ENCODE peak calls at places on chromosome 10, in four cellular contexts. C is neuronal stem cell; T is stimulated activated CD4-positive, alpha-beta T cell treated with anti-CD3 and anti-CD28 coated beads, TNF-alpha, amount 100 ng/mL, for 24 hours; V is activated effector memory CD4-positive, alpha-beta T cell treated with anti-CD3 and anti-CD28 coated beads, Interleukin-2, amount 50 U/mL, for 16 hours. N is an unnamed sample.

GRCh38 chr10:71854031-71854430 is 3.0 kb upstream of the PSAP start:
- DNase-seq in C (no peak), V (no peak), T (no peak), N (no peak)

GRCh38 chr10:78928330-78928729 is 140.4 kb upstream of the ZMIZ1 start:
- DNase-seq in C (no peak), T (no peak), V (no peak), N (no peak)

GRCh38 chr10:43208147-43209063 is 58.5 kb downstream of the RASGEF1A start:
- DNase-seq in T (no peak), C (no peak), V (peak; percentile 55), N (peak; percentile 6)

GRCh38 chr10:31001740-31002139 is 29.9 kb downstream of the ZNF438 start:
- DNase-seq in V (no peak), T (no peak), C (no peak), N (no peak)

GRCh38 chr10:97851341-97852001 is 1.8 kb downstream of the GOLGA7B start:
- DNase-seq in V (peak; percentile 73), C (no peak), T (no peak), N (no peak)

GRCh38 chr10:27153855-27154198 is 357 bp downstream of the YME1L1 start:
- DNase-seq in V (no peak), C (peak; percentile 5), T (no peak), N (no peak)

GRCh38 chr10:19012111-19012510 is 36.5 kb upstream of the MALRD1 start:
- DNase-seq in V (no peak), C (no peak), T (no peak), N (no peak)

GRCh38 chr10:66045859-66046258 is 880.0 kb upstream of the LRRTM3 start:
- DNase-seq in V (no peak), C (no peak), T (no peak), N (no peak)

GRCh38 chr10:89946106-89946505 is 244.7 kb downstream of the KIF20B start:
- DNase-seq in T (no peak), C (no peak), V (no peak), N (no peak)

GRCh38 chr10:72066318-72067284 is 21.8 kb downstream of the SPOCK2 start:
- DNase-seq in V (no peak), C (no peak), T (no peak), N (no peak)

GRCh38 chr10:129319934-129320333 is 147.1 kb upstream of the MGMT start:
- DNase-seq in V (no peak), C (no peak), T (no peak), N (no peak)

GRCh38 chr10:101956898-101957297 is 99.1 kb downstream of the ARMH3 start:
- DNase-seq in V (no peak), T (no peak), C (no peak), N (no peak)

GRCh38 chr10:4865945-4866661 is 40.1 kb downstream of the AKR1E2 start:
- DNase-seq in C (no peak), V (no peak), T (no peak), N (no peak)

GRCh38 chr10:36441557-36441956 is 683.8 kb upstream of the ANKRD30A start:
- DNase-seq in C (no peak), V (no peak), T (no peak), N (no peak)

GRCh38 chr10:28284126-28284525 is 18.7 kb downstream of the MPP7 start:
- DNase-seq in T (no peak), V (no peak), C (no peak), N (no peak)

GRCh38 chr10:78059916-78060315 is 26.3 kb downstream of the RPS24 start:
- DNase-seq in T (no peak), C (no peak), V (no peak), N (no peak)

GRCh38 chr10:102780246-102780645 is 36.5 kb downstream of the WBP1L start:
- DNase-seq in V (no peak), C (no peak), T (no peak), N (no peak)

GRCh38 chr10:29392376-29393021 is 103.6 kb downstream of the LYZL1 start:
- DNase-seq in T (no peak), C (peak; percentile 32), V (peak; percentile 70), N (no peak)

N was measured in ascending aorta.